ENCODE peak calls at places on chromosomes 3 and 15, in five cellular contexts. E is upper lobe of right lung; W is NCI-H1105 treated with DMSO at 0.1 percent for 48 hours; Z is stimulated activated naive CD8-positive, alpha-beta T cell treated with anti-CD3 and anti-CD28 coated beads, Interleukin-15, Interleukin-2, amounts not matched to agents 100 U/mL and 50 U/mL, for 24 hours; N is KBM-7. B is an unnamed sample.

GRCh38 chr3:54909236-54909635 is 18.6 kb downstream of the LRTM1 start:
- DNase-seq in Z (no peak), N (no peak), E (no peak), W (no peak), B (no peak)

GRCh38 chr3:111695584-111696213 is 100.6 kb upstream of the ZBED2 start:
- DNase-seq in Z (no peak), W (no peak), E (no peak), N (no peak), B (no peak)

GRCh38 chr3:64667138-64667537 is 20.7 kb downstream of the ADAMTS9 start:
- DNase-seq in E (no peak), Z (no peak), W (peak), N (no peak), B (no peak)

GRCh38 chr3:190697901-190698300 is 164.6 kb downstream of the GMNC start:
- DNase-seq in Z (no peak), N (no peak), E (no peak), W (no peak), B (no peak)

GRCh38 chr15:57444877-57445513 is 68.7 kb downstream of the CGNL1 start:
- DNase-seq in Z (no peak), E (no peak), N (no peak), W (no peak), B (no peak)

GRCh38 chr3:72042397-72043211 is 257.7 kb upstream of the PROK2 start:
- DNase-seq in E (no peak), N (no peak), W (no peak), Z (no peak), B (no peak)

GRCh38 chr3:83821526-83821925 is 1137.3 kb upstream of the CADM2 start:
- DNase-seq in N (no peak), E (no peak), W (no peak), Z (no peak), B (no peak)

GRCh38 chr3:194121881-194122280 is 14.1 kb upstream of the HES1 start:
- DNase-seq in W (no peak), E (no peak), N (no peak), Z (no peak), B (no peak)

GRCh38 chr3:9036327-9037112 is 73.2 kb upstream of the RAD18 start:
- DNase-seq in E (no peak), W (no peak), Z (no peak), N (peak), B (no peak)

GRCh38 chr3:105862217-105862616 is 6.6 kb downstream of the CBLB start:
- DNase-seq in W (no peak), N (peak), Z (no peak), E (no peak), B (no peak)

GRCh38 chr15:66985653-66986052 is 79.7 kb upstream of the SMAD3 start:
- DNase-seq in Z (no peak), W (no peak), N (no peak), E (no peak), B (no peak)

GRCh38 chr15:66997212-66997611 is 68.2 kb upstream of the SMAD3 start:
- DNase-seq in Z (no peak), N (no peak), E (no peak), W (no peak), B (no peak)

GRCh38 chr3:140122183-140122582 is 187.2 kb downstream of the CLSTN2 start:
- DNase-seq in W (no peak), Z (no peak), N (no peak), E (no peak), B (no peak)

GRCh38 chr3:69420781-69421520 is 35.1 kb upstream of the FRMD4B start:
- DNase-seq in N (no peak), Z (no peak), E (peak), W (no peak), B (no peak)

GRCh38 chr3:129238945-129239705 is 10.3 kb upstream of the COPG1 start:
- DNase-seq in N (no peak), W (no peak), E (no peak), Z (no peak), B (peak)

GRCh38 chr3:62332771-62333381 is 40.5 kb downstream of the FEZF2 start:
- DNase-seq in E (no peak), Z (no peak), N (peak), W (peak), B (peak)

B was measured in RPMI8226.